ENCODE peak calls at places on chromosomes 11 and 22, in four cellular contexts. H, L, B and X are unnamed samples.

GRCh38 chr11:48036011-48036410 is 55.7 kb downstream of the PTPRJ start:
- DNase-seq in H (no peak), L (no peak), B (no peak), X (no peak)

GRCh38 chr11:67400251-67400941 is 1.3 kb downstream of the PPP1CA start:
- DNase-seq in H (no peak), L (peak; percentile 86), B (no peak), X (peak; percentile 93)

GRCh38 chr11:59761985-59762384 is 6.8 kb downstream of the STX3 start:
- DNase-seq in H (no peak), L (no peak), B (no peak), X (no peak)

GRCh38 chr11:101363706-101364275 is 220.0 kb downstream of the TRPC6 start:
- DNase-seq in H (no peak), L (no peak), B (no peak), X (no peak)

GRCh38 chr22:29503811-29504372 is 23.9 kb downstream of the NEFH start:
- DNase-seq in H (no peak), L (no peak), B (no peak), X (peak; percentile 88)

GRCh38 chr11:86919557-86920210 is 35.5 kb downstream of the FZD4 start:
- DNase-seq in H (no peak), L (peak; percentile 56), B (no peak), X (no peak)

GRCh38 chr22:30025187-30025586 is 55.1 kb upstream of the HORMAD2 start:
- DNase-seq in H (no peak), L (no peak), B (peak; percentile 84), X (no peak)

GRCh38 chr22:38788417-38788816 is 5.5 kb downstream of the DNAL4 start:
- DNase-seq in H (no peak), L (peak; percentile 59), B (peak; percentile 32), X (peak; percentile 79)

GRCh38 chr11:26442131-26442530 is 110.2 kb downstream of the ANO3 start:
- DNase-seq in H (no peak), L (no peak), B (no peak), X (no peak)

GRCh38 chr11:117315285-117316196 is 515 bp downstream of the BACE1 start:
- DNase-seq in H (no peak), L (no peak), B (no peak), X (peak; percentile 68)

GRCh38 chr11:76193219-76193618 is 13.1 kb downstream of the WNT11 start:
- DNase-seq in H (no peak), L (peak; percentile 68), B (no peak), X (no peak)

GRCh38 chr11:57646756-57647303 is 2.9 kb downstream of the YPEL4 start:
- DNase-seq in H (no peak), L (no peak), B (no peak), X (no peak)

GRCh38 chr11:131744847-131745246 is 374.4 kb downstream of the NTM start:
- DNase-seq in H (no peak), L (no peak), B (no peak), X (no peak)

GRCh38 chr11:2717561-2717960 is 17.8 kb upstream of the KCNQ1OT1 start:
- DNase-seq in H (no peak), L (peak; percentile 71), B (no peak), X (no peak)

GRCh38 chr11:123197711-123198110 is 2.7 kb upstream of the CLMP start:
- DNase-seq in H (no peak), L (no peak), B (no peak), X (no peak)

GRCh38 chr22:17780116-17780740 is 6.0 kb upstream of the BID start:
- DNase-seq in H (no peak), L (no peak), B (no peak), X (no peak)

GRCh38 chr11:9604134-9604533 is 30.7 kb downstream of the WEE1 start:
- DNase-seq in H (no peak), L (no peak), B (no peak), X (no peak)

GRCh38 chr22:27327981-27328721 is 473.4 kb downstream of the MN1 start:
- DNase-seq in H (no peak), L (no peak), B (no peak), X (no peak)

GRCh38 chr22:40432167-40432566 is 61.8 kb downstream of the SGSM3 start:
- DNase-seq in H (no peak), L (no peak), B (no peak), X (no peak)

GRCh38 chr11:132683602-132684001 is 848.7 kb downstream of the OPCML start:
- DNase-seq in H (no peak), L (no peak), B (no peak), X (no peak)

GRCh38 chr11:61963016-61963281 is 4.5 kb downstream of the FTH1 start:
- DNase-seq in H (no peak), L (no peak), B (no peak), X (no peak)
- TF ChIP-seq POLR2AphosphoS5 in H (no peak), L (no peak), B (peak; percentile 4), X (peak; percentile 3)

GRCh38 chr11:20243974-20244373 is 83.7 kb upstream of the DBX1 start:
- DNase-seq in H (no peak), L (no peak), B (no peak), X (no peak)
- TF ChIP-seq CTCF in H (peak; percentile 23), L (peak; percentile 50), B (no peak), X (no peak)

GRCh38 chr22:49970528-49971231 is 10.1 kb downstream of the PIM3 start:
- DNase-seq in H (peak; percentile 85), L (peak; percentile 79), B (peak; percentile 96), X (peak; percentile 98)
- TF ChIP-seq EP300 in H (no peak), L (no peak), B (peak; percentile 70), X (peak; percentile 98)

GRCh38 chr11:118882489-118882888 is 1.2 kb upstream of the CXCR5 start:
- DNase-seq in H (no peak), L (no peak), B (no peak), X (no peak)
- TF ChIP-seq POLR2AphosphoS5 in H (no peak), L (no peak), B (no peak), X (no peak)

DNA sequence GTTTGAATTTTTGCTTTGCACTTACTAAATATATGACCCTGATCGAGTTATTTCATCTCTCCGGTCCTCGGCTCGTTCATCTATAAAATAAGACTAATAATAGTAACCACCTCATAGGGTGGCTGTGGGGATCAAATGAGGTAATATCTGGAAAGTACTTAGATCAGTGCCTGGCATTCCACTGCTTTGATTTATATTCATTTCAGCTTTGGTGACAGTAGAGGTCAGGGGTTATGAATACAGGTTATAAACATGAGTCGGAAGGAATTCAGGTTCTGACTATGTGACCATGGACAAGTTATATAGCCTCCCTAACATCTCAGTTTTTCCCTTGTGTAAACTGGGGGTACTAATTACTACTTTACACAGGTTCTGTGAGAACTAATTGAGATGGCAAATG is 2.8 kb upstream of the TEAD1 start:
- DNase-seq in H (no peak), L (no peak), B (no peak), X (no peak)
- TF ChIP-seq CTCF in H (no peak), L (no peak), B (no peak), X (no peak)